ENCODE peak calls at places on chromosome 1, in ten cellular contexts. K is fibroblast of lung, Z is GM23248, A is PC-3, Y is HCT116, G is endothelial cell of umbilical vein, F is mammary epithelial cell, W is HepG2, T is neural progenitor cell, O is K562. I is an unnamed sample.

GRCh38 chr1:74683656-74684055 is 10.1 kb upstream of the ERICH3 start:
- DNase-seq in K (no peak), Z (no peak), A (no peak), Y (no peak), G (no peak), F (no peak), W (no peak), T (no peak), O (no peak), I (no peak)

GRCh38 chr1:91864017-91864700 is 21.8 kb downstream of the TGFBR3 start:
- DNase-seq in K (peak; percentile 35), Z (peak; percentile 85), A (peak; percentile 50), Y (no peak), G (no peak), F (peak; percentile 88), W (no peak), T (no peak), O (no peak), I (peak; percentile 51)

GRCh38 chr1:37958690-37959089 is 11.8 kb upstream of the INPP5B start:
- DNase-seq in K (peak; percentile 42), Z (peak; percentile 94), A (peak; percentile 45), Y (no peak), G (no peak), F (peak; percentile 29), W (no peak), T (no peak), O (no peak), I (peak; percentile 95)

GRCh38 chr1:223860051-223860559 is 14.4 kb upstream of the TP53BP2 start:
- DNase-seq in K (no peak), Z (no peak), A (peak; percentile 83), Y (no peak), G (no peak), F (peak; percentile 74), W (no peak), T (no peak), O (no peak), I (no peak)

GRCh38 chr1:54609301-54609921 is 13.9 kb downstream of the FAM151A start:
- DNase-seq in K (no peak), Z (no peak), A (no peak), Y (no peak), G (no peak), F (no peak), W (no peak), T (no peak), O (no peak), I (no peak)

GRCh38 chr1:173661271-173661670 is 8.4 kb downstream of the ANKRD45 start:
- DNase-seq in K (no peak), Z (no peak), A (no peak), Y (no peak), G (no peak), F (no peak), W (no peak), T (no peak), O (no peak), I (no peak)

GRCh38 chr1:32465541-32466002 is 700 bp downstream of the ZBTB8B start:
- DNase-seq in K (no peak), Z (no peak), A (no peak), Y (no peak), G (no peak), F (no peak), W (no peak), T (no peak), O (no peak), I (no peak)

GRCh38 chr1:54706419-54706818 is 9.2 kb upstream of the TTC4 start:
- DNase-seq in K (no peak), Z (no peak), A (no peak), Y (no peak), G (no peak), F (no peak), W (no peak), T (no peak), O (no peak), I (no peak)

GRCh38 chr1:162384601-162385279 is 3.2 kb downstream of the C1orf226 start:
- DNase-seq in K (no peak), Z (no peak), A (no peak), Y (no peak), G (no peak), F (no peak), W (no peak), T (peak; percentile 54), O (no peak), I (no peak)

GRCh38 chr1:8027748-8028631 is 1.9 kb upstream of the ERRFI1 start:
- DNase-seq in K (peak; percentile 88), Z (peak; percentile 89), A (peak; percentile 93), Y (no peak), G (peak; percentile 85), F (peak; percentile 58), W (peak; percentile 76), T (no peak), O (no peak), I (peak; percentile 89)

DNA sequence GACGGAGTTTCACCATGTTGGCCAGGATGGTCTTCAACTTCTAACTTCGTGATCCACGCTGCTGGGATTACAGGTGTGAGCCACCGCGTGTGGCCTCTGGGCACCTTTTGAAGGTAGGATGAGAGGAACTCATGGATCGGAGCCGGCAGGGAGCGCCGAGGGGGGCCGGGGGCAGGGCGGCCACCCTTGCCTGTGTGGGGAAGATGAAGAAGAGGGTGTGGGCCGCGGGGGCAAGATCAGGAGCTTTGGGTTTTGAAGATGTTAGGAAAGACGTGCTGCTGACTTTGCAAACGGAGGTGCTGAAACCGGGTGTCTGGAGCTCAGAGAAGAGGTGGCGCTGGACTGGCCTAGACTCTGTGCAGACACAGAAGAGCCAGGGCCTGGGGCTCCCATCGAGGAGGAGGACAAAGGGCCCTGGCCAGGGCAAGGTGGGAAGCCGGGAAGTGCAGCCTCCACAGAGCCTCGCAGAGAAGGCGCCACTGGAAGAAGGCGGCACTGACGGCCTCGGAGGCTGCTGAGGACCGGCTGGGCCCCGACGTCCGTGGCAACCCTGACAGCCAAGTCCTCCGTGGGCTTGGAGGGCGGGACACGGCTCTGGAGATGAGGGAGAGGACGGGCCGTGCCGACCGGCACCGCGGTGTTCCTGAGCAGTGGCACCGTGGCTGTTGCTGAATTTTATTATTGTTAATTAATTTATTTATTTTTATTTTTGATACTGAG is 13.7 kb downstream of the RNF223 start:
- DNase-seq in K (no peak), Z (no peak), A (no peak), Y (no peak), G (no peak), F (no peak), W (no peak), T (no peak), O (no peak), I (no peak)
- TF ChIP-seq EZH2 in K (no peak), Z (peak; percentile 87), A (no peak), Y (no peak), G (no peak), F (no peak), W (no peak), T (no peak), O (no peak), I (no peak)

DNA sequence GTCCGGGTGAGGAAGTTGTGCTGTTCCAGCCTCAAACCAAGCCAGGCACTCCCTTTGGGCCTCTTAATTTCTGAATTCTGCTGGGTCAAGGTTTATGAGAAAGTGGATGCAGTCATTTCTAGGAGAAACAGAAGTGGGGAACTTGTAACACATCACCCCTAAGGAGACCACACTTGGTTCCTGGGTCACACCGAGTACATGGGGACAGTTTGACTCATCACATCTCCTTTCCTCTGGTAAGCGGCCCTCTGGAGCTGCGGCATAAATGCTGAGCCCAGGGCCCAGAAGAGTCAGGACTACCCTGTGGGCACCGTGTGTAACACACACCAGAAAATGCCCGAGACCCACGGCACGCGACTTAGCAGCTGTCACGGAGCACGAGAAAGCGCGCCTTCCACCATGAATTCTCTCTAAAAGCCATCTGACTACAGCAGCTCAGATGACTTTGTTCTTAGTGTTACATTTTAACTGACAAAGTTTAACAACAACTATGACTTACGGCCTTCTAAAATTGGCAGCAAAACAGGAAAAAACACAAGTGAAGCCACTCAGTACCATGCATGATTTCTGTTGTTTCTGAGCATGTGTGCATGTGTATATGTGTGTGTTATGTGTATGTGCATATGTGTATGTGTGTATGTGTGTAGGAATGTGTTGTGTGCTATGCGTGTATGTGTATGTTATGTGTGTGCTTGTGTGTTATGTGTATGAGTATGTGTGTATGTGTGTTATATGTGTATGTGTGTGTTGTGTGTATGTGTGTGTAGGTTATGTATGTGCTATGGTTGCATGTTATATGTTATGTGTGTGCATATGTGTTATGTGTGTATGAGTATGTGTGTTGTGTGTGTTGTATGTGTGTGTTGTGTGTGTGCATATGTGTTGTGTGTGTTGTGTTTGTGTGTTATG is 50.8 kb downstream of the TOMM20 start:
- DNase-seq in K (peak; percentile 72), Z (peak; percentile 25), A (no peak), Y (no peak), G (peak; percentile 50), F (no peak), W (no peak), T (no peak), O (no peak), I (no peak)
- H3K9ac ChIP-seq in K (no peak overlapping the region), Z (no peak overlapping the region), A (peak overlapping the region; percentile 15), Y (no peak overlapping the region), G (no peak overlapping the region), F (no peak overlapping the region), W (peak overlapping the region; percentile 0), T (no peak overlapping the region), O (no peak overlapping the region), I (no peak overlapping the region)

DNA sequence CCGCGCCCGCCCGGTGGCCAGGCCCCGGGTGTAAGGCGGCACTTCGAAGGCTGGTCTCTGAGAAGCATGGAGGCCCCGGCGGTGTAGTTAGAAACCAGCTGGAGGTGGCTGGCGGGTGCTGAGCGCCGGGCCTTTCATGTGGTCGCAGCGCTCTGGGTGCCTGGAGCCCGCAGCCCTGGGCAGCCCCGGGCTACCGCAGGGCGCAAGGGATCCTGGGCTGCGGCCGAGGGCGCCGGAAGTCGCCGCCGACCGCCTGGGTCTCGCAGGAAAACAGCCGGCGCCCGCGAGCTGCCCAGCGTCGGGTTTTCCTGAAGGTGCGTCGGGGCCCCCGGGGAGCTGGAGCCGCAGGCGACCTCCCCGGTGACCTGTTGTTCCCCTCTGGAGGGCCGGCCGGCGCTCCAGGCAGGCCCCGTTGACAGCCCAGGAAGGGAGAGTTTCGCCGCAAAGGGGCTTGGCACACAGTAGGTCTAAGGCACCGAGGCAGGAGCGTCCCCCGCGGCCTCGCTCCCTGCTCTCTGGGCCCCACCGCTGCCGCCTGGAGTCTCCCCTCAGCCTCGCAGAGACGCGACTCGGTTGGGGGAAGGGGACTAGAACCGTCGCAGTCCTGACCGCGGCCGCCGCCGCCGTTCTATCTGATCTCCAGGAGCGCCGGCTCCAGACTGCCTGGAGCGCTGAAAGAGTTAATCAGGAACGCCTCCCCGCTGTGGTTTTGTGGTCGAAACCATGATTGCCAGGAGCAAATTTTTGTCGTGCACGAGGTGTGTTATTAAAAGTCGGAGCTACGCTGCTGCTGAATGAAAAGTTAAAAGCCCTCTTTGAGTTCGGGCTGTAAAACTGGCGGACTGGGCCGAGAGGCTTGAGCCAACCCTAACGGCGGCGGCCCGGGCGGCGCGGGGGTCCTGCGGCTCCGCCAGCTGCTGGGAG is 2.8 kb downstream of the GRHL3 start:
- DNase-seq in K (peak; percentile 77), Z (peak; percentile 82), A (peak; percentile 87), Y (peak; percentile 82), G (peak; percentile 11), F (peak; percentile 98), W (no peak), T (peak; percentile 79), O (peak; percentile 83), I (peak; percentile 87)
- TF ChIP-seq EZH2 in K (peak; percentile 49), Z (no peak), A (no peak), Y (no peak), G (no peak), F (no peak), W (no peak), T (peak; percentile 85), O (peak; percentile 87), I (no peak)

DNA sequence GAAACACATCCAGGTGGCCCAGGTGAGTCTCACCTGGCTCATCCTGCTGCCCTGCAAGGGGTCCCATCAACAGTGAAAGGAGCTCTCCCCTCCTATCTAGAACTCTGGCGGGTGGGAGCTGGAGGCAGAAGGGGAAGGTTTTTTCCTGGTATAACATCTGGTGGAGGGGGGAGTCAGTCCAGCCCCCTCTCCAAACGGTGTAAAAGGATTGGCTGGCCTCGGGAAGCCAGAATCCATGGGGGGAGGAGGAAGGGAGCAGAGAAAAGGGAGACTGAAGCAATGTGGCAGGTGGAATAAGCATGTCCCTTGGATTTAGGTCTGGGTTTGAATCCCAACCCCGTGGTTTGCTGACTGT is 1.2 kb upstream of the CAMK2N1 start:
- DNase-seq in K (no peak), Z (no peak), A (no peak), Y (no peak), G (no peak), F (no peak), W (no peak), T (peak; percentile 27), O (no peak), I (no peak)
- H3K9ac ChIP-seq in K (no peak overlapping the region), Z (no peak overlapping the region), A (no peak overlapping the region), Y (peak overlapping the region; percentile 83), G (no peak overlapping the region), F (peak overlapping the region; percentile 64), W (peak overlapping the region; percentile 99), T (no peak overlapping the region), O (no peak overlapping the region), I (no peak overlapping the region)

I was measured in astrocyte.